ENCODE peak calls at places on chromosomes 1 and 21, in four cellular contexts. M is tibial nerve; H is stimulated activated CD4-positive, alpha-beta T cell treated with anti-CD3 and anti-CD28 coated beads, Interleukin-15, amount 100 ng/mL, for 24 hours; I is AG08395. G is an unnamed sample.

GRCh38 chr1:218658899-218659298 is 313.8 kb downstream of the TGFB2 start:
- DNase-seq in H (no peak), M (no peak), I (peak), G (no peak)

GRCh38 chr1:74502432-74502831 is 10.0 kb downstream of the LRRC53 start:
- DNase-seq in M (no peak), I (peak), H (no peak), G (no peak)

GRCh38 chr21:25639922-25640670 is 1.0 kb downstream of the JAM2 start:
- DNase-seq in M (peak), I (peak), H (peak), G (no peak)

GRCh38 chr1:226887006-226887405 is 16.6 kb downstream of the PSEN2 start:
- DNase-seq in M (no peak), I (no peak), H (no peak), G (no peak)

GRCh38 chr1:228065543-228066347 is 16.8 kb upstream of the ARF1 start:
- DNase-seq in I (no peak), M (no peak), H (no peak), G (no peak)

GRCh38 chr1:234206651-234207284 is 166.5 kb upstream of the COA6 start:
- DNase-seq in I (peak), H (no peak), M (no peak), G (no peak)

GRCh38 chr1:6033986-6034749 is 11.5 kb upstream of the KCNAB2 start:
- DNase-seq in M (no peak), I (peak), H (peak), G (no peak)

GRCh38 chr1:2522230-2522629 is 4.2 kb downstream of the PANK4 start:
- DNase-seq in M (no peak), I (no peak), H (no peak), G (no peak)

GRCh38 chr1:27878038-27878437 is 5.7 kb downstream of the THEMIS2 start:
- DNase-seq in H (no peak), M (no peak), I (no peak), G (no peak)

GRCh38 chr1:3064901-3065300 is 4.1 kb upstream of the PRDM16 start:
- DNase-seq in M (no peak), I (no peak), H (no peak), G (no peak)

GRCh38 chr1:86067626-86068025 is 88.9 kb downstream of the COL24A1 start:
- DNase-seq in H (no peak), I (no peak), M (no peak), G (no peak)

G was measured in lower leg skin.